ENCODE peak calls at places on chromosomes 16 and 17, in six cellular contexts. Y is GM12878, T is HCT116, B is H1, H is K562, D is HepG2. F is an unnamed sample. For H3K9me3, the result is how much of the 10 kb centered on the place peaks cover.

GRCh38 chr16:24667244-24667764 is 62.1 kb upstream of the TNRC6A start:
- DNase-seq in Y (no peak), T (no peak), B (no peak), H (no peak), D (no peak), F (no peak)

GRCh38 chr17:51057534-51057933 is 63.1 kb downstream of the SPAG9 start:
- DNase-seq in Y (no peak), T (no peak), B (no peak), H (no peak), D (no peak), F (no peak)

GRCh38 chr17:12545877-12546513 is 119.7 kb upstream of the MYOCD start:
- DNase-seq in Y (no peak), T (peak), B (peak), H (peak), D (peak), F (peak)

GRCh38 chr17:56679767-56680422 is 86.4 kb downstream of the NOG start:
- DNase-seq in Y (no peak), T (no peak), B (no peak), H (no peak), D (no peak), F (no peak)

GRCh38 chr16:3175157-3176153 is 12.5 kb upstream of the OR1F1 start:
- DNase-seq in Y (no peak), T (peak), B (no peak), H (peak), D (peak), F (no peak)

GRCh38 chr17:32227910-32228309 is 37.7 kb upstream of the RHBDL3 start:
- DNase-seq in Y (no peak), T (no peak), B (peak), H (no peak), D (no peak), F (peak)

GRCh38 chr16:27241658-27242057 is 26.9 kb downstream of the NSMCE1 start:
- DNase-seq in Y (no peak), T (no peak), B (no peak), H (no peak), D (no peak), F (no peak)

GRCh38 chr16:4264546-4264945 is 8.3 kb downstream of the TFAP4 start:
- DNase-seq in Y (no peak), T (no peak), B (no peak), H (no peak), D (no peak), F (no peak)

GRCh38 chr17:9256944-9257629 is 235.8 kb downstream of the NTN1 start:
- DNase-seq in Y (no peak), T (no peak), B (no peak), H (no peak), D (no peak), F (no peak)

DNA sequence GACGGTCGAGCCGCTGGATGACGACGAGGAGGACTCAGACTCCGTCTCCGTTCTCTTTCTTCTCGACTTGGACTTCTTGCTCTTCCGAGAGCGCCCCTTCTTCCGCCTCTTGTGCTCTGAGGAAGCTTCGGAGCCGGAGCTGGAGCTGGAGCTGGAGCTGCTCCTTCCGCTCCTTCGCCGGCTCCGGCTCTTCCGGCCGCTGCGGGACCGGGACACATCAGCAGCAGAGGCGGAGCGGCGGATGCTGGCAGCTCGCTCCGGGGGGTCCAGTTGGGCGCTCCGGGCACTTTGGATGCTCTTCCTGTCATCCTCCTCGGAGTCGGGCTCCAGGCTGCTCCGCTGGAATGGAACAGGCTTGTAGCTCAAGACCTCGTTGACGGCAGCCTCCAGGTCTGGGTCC is 36.9 kb downstream of the PIPOX start:
- DNase-seq in Y (no peak), T (no peak), B (no peak), H (no peak), D (no peak), F (no peak)
- H3K9ac ChIP-seq in Y (no peak), T (no peak), B (no peak), H (no peak), D (no peak), F (no peak)

GRCh38 chr17:80262291-80262690 is 1.6 kb downstream of the RNF213 start:
- DNase-seq in Y (no peak), T (no peak), B (no peak), H (no peak), D (no peak), F (no peak)
- TF ChIP-seq ZNF274 in Y (no peak), T (no peak), B (no peak), H (no peak), D (no peak), F (no peak)

GRCh38 chr16:35570946-35571345 is 2111.5 kb downstream of the TP53TG3F start:
- DNase-seq in Y (no peak), T (no peak), B (no peak), H (no peak), D (no peak), F (no peak)

GRCh38 chr16:35574454-35575431 is 2115.3 kb downstream of the TP53TG3F start:
- DNase-seq in Y (no peak), T (no peak), B (no peak), H (no peak), D (no peak), F (no peak)

GRCh38 chr16:35574011-35574410 is 2114.6 kb downstream of the TP53TG3F start:
- DNase-seq in Y (no peak), T (no peak), B (no peak), H (no peak), D (no peak), F (no peak)

GRCh38 chr16:35573407-35573806 is 2114.0 kb downstream of the TP53TG3F start:
- DNase-seq in Y (no peak), T (no peak), B (no peak), H (no peak), D (no peak), F (no peak)

GRCh38 chr16:35572186-35572585 is 2112.8 kb downstream of the TP53TG3F start:
- DNase-seq in Y (no peak), T (no peak), B (no peak), H (no peak), D (no peak), F (no peak)
- H3K9me3 ChIP-seq in Y (under half), T (under half), B (half or more), H (under half), D (half or more), F (under half)

GRCh38 chr16:88974080-88974479 is 2.9 kb downstream of the CBFA2T3 start:
- DNase-seq in Y (no peak), T (no peak), B (no peak), H (no peak), D (no peak), F (no peak)

GRCh38 chr16:88973007-88973410 is 4.0 kb downstream of the CBFA2T3 start:
- DNase-seq in Y (no peak), T (no peak), B (no peak), H (peak), D (no peak), F (no peak)

GRCh38 chr16:88971371-88972097 is 5.5 kb downstream of the CBFA2T3 start:
- DNase-seq in Y (peak), T (no peak), B (no peak), H (peak), D (no peak), F (no peak)

GRCh38 chr16:88973415-88974050 is 3.5 kb downstream of the CBFA2T3 start:
- DNase-seq in Y (no peak), T (no peak), B (no peak), H (no peak), D (no peak), F (no peak)

DNA sequence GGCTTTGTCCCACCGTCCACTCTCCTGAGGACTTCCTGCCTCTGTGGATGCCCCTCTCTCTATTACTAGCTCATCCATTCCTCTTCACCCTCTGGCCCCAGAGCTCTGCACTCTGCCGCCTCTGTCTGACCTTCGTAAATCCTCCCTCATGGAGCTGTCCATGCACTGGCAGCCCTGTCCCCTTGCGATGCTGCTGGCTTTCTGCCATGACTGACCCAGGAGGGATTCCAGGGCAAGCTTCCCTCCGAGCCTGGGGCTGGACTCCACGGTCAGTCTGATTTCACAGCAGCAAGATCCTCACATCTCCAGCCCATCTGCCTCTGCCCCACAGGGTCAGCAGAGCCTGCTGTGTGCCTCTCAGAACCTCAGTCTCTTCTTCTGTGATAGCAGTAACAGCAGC is 4.7 kb downstream of the CBFA2T3 start:
- DNase-seq in Y (no peak), T (no peak), B (no peak), H (no peak), D (no peak), F (no peak)
- H3K9ac ChIP-seq in Y (peak), T (no peak), B (no peak), H (peak), D (no peak), F (peak)

F was measured in NT2/D1.